ENCODE peak calls at places on chromosomes 7 and 10, in four cellular contexts. Y, H, C and N are unnamed samples.

GRCh38 chr7:6360841-6361240 is 86.9 kb downstream of the DAGLB start:
- DNase-seq in Y (no peak), H (no peak), C (no peak), N (no peak)

GRCh38 chr10:110530131-110530831 is 32.6 kb downstream of the DUSP5 start:
- DNase-seq in Y (peak; percentile 63), H (no peak), C (no peak), N (no peak)

GRCh38 chr10:101397140-101397539 is 43.2 kb downstream of the BTRC start:
- DNase-seq in Y (no peak), H (peak; percentile 8), C (peak; percentile 47), N (no peak)

GRCh38 chr7:37912756-37913155 is 3.9 kb downstream of the SFRP4 start:
- DNase-seq in Y (no peak), H (no peak), C (no peak), N (no peak)

GRCh38 chr10:110209399-110209925 is 2.1 kb downstream of the MXI1 start:
- DNase-seq in Y (peak; percentile 69), H (no peak), C (peak; percentile 58), N (peak; percentile 44)

GRCh38 chr7:150368884-150369739 is 490 bp downstream of the REPIN1 start:
- DNase-seq in Y (peak; percentile 71), H (peak; percentile 46), C (no peak), N (no peak)

GRCh38 chr7:150719960-150720891 is 3.8 kb downstream of the GIMAP1 start:
- DNase-seq in Y (no peak), H (no peak), C (no peak), N (peak; percentile 76)

GRCh38 chr7:158075633-158076001 is 512.0 kb downstream of the PTPRN2 start:
- DNase-seq in Y (no peak), H (no peak), C (no peak), N (no peak)

GRCh38 chr10:79219276-79219957 is 127.9 kb upstream of the PPIF start:
- DNase-seq in Y (no peak), H (no peak), C (no peak), N (no peak)

GRCh38 chr10:5977471-5978370 is at the start of gene IL15RA:
- DNase-seq in Y (peak; percentile 74), H (peak; percentile 84), C (no peak), N (peak; percentile 14)

GRCh38 chr10:73874267-73875138 is at the start of gene CAMK2G:
- DNase-seq in Y (peak; percentile 85), H (peak; percentile 68), C (peak; percentile 66), N (peak; percentile 67)

GRCh38 chr7:3279147-3279818 is 21.8 kb upstream of the SDK1 start:
- DNase-seq in Y (no peak), H (no peak), C (no peak), N (no peak)

GRCh38 chr10:33260403-33261239 is 73.8 kb downstream of the NRP1 start:
- DNase-seq in Y (no peak), H (no peak), C (no peak), N (no peak)

GRCh38 chr10:90363799-90364483 is 493.9 kb downstream of the HTR7 start:
- DNase-seq in Y (no peak), H (no peak), C (no peak), N (no peak)

GRCh38 chr10:78543749-78544446 is 510.2 kb downstream of the RPS24 start:
- DNase-seq in Y (peak; percentile 80), H (no peak), C (no peak), N (peak; percentile 40)

GRCh38 chr7:102284891-102285540 is 1.7 kb upstream of the SH2B2 start:
- DNase-seq in Y (no peak), H (no peak), C (no peak), N (no peak)

GRCh38 chr7:28804990-28805389 is 153.1 kb downstream of the TRIL start:
- DNase-seq in Y (no peak), H (no peak), C (no peak), N (no peak)

GRCh38 chr10:87691515-87692070 is 31.9 kb downstream of the PAPSS2 start:
- DNase-seq in Y (no peak), H (no peak), C (no peak), N (no peak)

GRCh38 chr10:51139176-51139575 is 64.9 kb downstream of the PRKG1 start:
- DNase-seq in Y (no peak), H (no peak), C (no peak), N (no peak)

GRCh38 chr10:17229967-17230682 is 2.1 kb downstream of the VIM start:
- DNase-seq in Y (peak; percentile 89), H (peak; percentile 80), C (no peak), N (peak; percentile 15)

GRCh38 chr7:137847418-137848050 is 760 bp upstream of the DGKI start:
- DNase-seq in Y (no peak), H (no peak), C (no peak), N (peak; percentile 14)

GRCh38 chr10:125878957-125879835 is 1.9 kb downstream of the DHX32 start:
- DNase-seq in Y (no peak), H (no peak), C (no peak), N (no peak)

GRCh38 chr10:63698815-63699205 is 177.6 kb downstream of the REEP3 start:
- DNase-seq in Y (no peak), H (no peak), C (no peak), N (no peak)

GRCh38 chr10:91271886-91272285 is 51.4 kb downstream of the PCGF5 start:
- DNase-seq in Y (no peak), H (no peak), C (no peak), N (no peak)

GRCh38 chr10:52115823-52116222 is 198.3 kb upstream of the DKK1 start:
- DNase-seq in Y (no peak), H (no peak), C (no peak), N (no peak)